ENCODE peak calls at places on chromosomes 4 and X, in four cellular contexts. K is breast epithelium; F is CD8-positive, alpha-beta memory T cell; B is SJSA1. D is an unnamed sample. For H3K4me1, the result is how much of the 10 kb centered on the place peaks cover.

GRCh38 chr4:74376888-74377483 is 12.0 kb downstream of the EREG start:
- DNase-seq in K (no peak), B (peak), F (no peak), D (peak)

GRCh38 chr4:174120446-174121142 is 162.9 kb downstream of the FBXO8 start:
- DNase-seq in B (peak), F (no peak), K (no peak), D (peak)

GRCh38 chr4:127643791-127644190 is 11.0 kb downstream of the INTU start:
- DNase-seq in B (no peak), K (no peak), F (no peak), D (no peak)

GRCh38 chr4:1234811-1235292 is 14.1 kb downstream of the CTBP1 start:
- DNase-seq in F (no peak), K (no peak), B (no peak), D (no peak)

GRCh38 chrX:136048446-136048845 is 63.2 kb downstream of the SLC9A6 start:
- DNase-seq in B (no peak), F (no peak), K (no peak), D (peak)

GRCh38 chrX:53223955-53224859 is 800 bp downstream of the KDM5C start:
- DNase-seq in K (no peak), F (no peak), B (peak), D (peak)

GRCh38 chr4:24688453-24688852 is 104.1 kb upstream of the DHX15 start:
- DNase-seq in K (no peak), B (no peak), F (no peak), D (no peak)

GRCh38 chrX:30613736-30614135 is 36.2 kb upstream of the TASL start:
- DNase-seq in F (no peak), B (no peak), K (no peak), D (peak)

GRCh38 chr4:2781911-2782310 is 11.0 kb upstream of the SH3BP2 start:
- DNase-seq in F (no peak), K (no peak), B (no peak), D (no peak)

GRCh38 chrX:41514179-41514578 is 67.0 kb downstream of the NYX start:
- DNase-seq in F (no peak), K (no peak), B (no peak), D (no peak)

GRCh38 chrX:154761977-154762528 is 611 bp upstream of the DKC1 start:
- DNase-seq in K (no peak), F (no peak), B (no peak), D (no peak)

GRCh38 chr4:102466298-102466697 is 34.9 kb upstream of the NFKB1 start:
- DNase-seq in B (no peak), K (no peak), F (no peak), D (no peak)

GRCh38 chr4:126271266-126271665 is 956.5 kb downstream of the FAT4 start:
- DNase-seq in B (no peak), K (no peak), F (no peak), D (no peak)

GRCh38 chr4:7347981-7348380 is 86.7 kb downstream of the PSAPL1 start:
- DNase-seq in K (no peak), B (no peak), F (no peak), D (no peak)

GRCh38 chr4:67437974-67438713 is 107.2 kb downstream of the CENPC start:
- DNase-seq in F (no peak), B (no peak), K (no peak), D (peak)

GRCh38 chr4:105558277-105558676 is 5.9 kb downstream of the ARHGEF38 start:
- DNase-seq in K (no peak), B (no peak), F (no peak), D (no peak)

GRCh38 chr4:89757154-89757723 is 79.7 kb downstream of the SNCA start:
- DNase-seq in K (no peak), B (no peak), F (no peak), D (no peak)

GRCh38 chr4:41575665-41576064 is 37.7 kb downstream of the LIMCH1 start:
- DNase-seq in B (no peak), K (no peak), F (no peak), D (no peak)

GRCh38 chr4:165799384-165799815 is 73.6 kb upstream of the TLL1 start:
- DNase-seq in B (no peak), F (no peak), K (no peak), D (no peak)

GRCh38 chr4:107131295-107131694 is 95.2 kb upstream of the DKK2 start:
- DNase-seq in F (no peak), B (no peak), K (no peak), D (no peak)

GRCh38 chr4:114225462-114225861 is 246.0 kb upstream of the ARSJ start:
- DNase-seq in F (no peak), K (no peak), B (no peak), D (no peak)

GRCh38 chr4:53015681-53016080 is 153.6 kb downstream of the RASL11B start:
- DNase-seq in F (no peak), K (no peak), B (peak), D (peak)
- H3K4me1 ChIP-seq in F (under half), K (under half), B (under half), D (half or more)

GRCh38 chr4:77073981-77074865 is 1.6 kb downstream of the CCNI start:
- DNase-seq in F (no peak), B (no peak), K (no peak), D (no peak)
- H3K4me1 ChIP-seq in F (half or more), B (under half), K (under half), D (under half)

GRCh38 chr4:98657531-98658286 is 702 bp downstream of the TSPAN5 start:
- DNase-seq in F (no peak), K (no peak), B (peak), D (peak)

GRCh38 chr4:98661356-98662054 is 3.1 kb upstream of the TSPAN5 start:
- DNase-seq in B (no peak), F (no peak), K (no peak), D (no peak)

GRCh38 chr4:98659741-98660507 is 1.5 kb upstream of the TSPAN5 start:
- DNase-seq in B (peak), F (no peak), K (no peak), D (peak)

GRCh38 chr4:98658287-98659105 is at the start of gene TSPAN5:
- DNase-seq in F (peak), K (peak), B (peak), D (peak)

GRCh38 chr4:98659106-98659592 is 738 bp upstream of the TSPAN5 start:
- DNase-seq in B (no peak), F (no peak), K (no peak), D (peak)
- H3K4me1 ChIP-seq in B (under half), F (half or more), K (under half), D (under half)

GRCh38 chr4:88516746-88517145 is 6.8 kb downstream of the PYURF start:
- DNase-seq in B (no peak), K (no peak), F (no peak), D (no peak)

GRCh38 chr4:88514557-88515511 is 8.7 kb downstream of the PYURF start:
- DNase-seq in K (no peak), B (no peak), F (no peak), D (no peak)

DNA sequence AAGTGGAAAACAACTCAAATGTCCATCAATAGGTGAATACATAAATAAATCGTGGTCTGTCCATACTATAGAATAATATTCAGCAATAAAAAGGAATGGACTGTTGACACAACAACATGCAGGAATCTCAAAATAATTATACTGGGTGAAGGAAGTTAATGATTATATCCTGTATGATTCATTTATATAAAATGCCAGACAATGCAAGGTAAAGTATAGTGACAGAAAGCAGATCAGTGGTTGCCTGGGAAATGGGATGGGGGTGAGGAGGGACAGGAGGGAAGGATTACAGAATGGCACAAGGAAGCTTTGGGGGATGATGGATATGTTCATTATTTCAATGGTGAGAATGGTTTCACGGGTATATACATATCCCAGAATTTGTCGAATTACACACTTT is 12.3 kb downstream of the PYURF start:
- DNase-seq in K (no peak), F (no peak), B (no peak), D (no peak)
- H3K4me1 ChIP-seq in K (under half), F (under half), B (under half), D (under half)

GRCh38 chr4:183172881-183173280 is 73.8 kb downstream of the WWC2 start:
- DNase-seq in F (no peak), K (no peak), B (no peak), D (no peak)
- H3K4me1 ChIP-seq in F (under half), K (under half), B (half or more), D (under half)

GRCh38 chr4:94654714-94655113 is 103.0 kb upstream of the BMPR1B start:
- DNase-seq in K (no peak), B (no peak), F (no peak), D (no peak)

GRCh38 chr4:94665500-94666398 is 92.0 kb upstream of the BMPR1B start:
- DNase-seq in K (no peak), F (no peak), B (no peak), D (no peak)

DNA sequence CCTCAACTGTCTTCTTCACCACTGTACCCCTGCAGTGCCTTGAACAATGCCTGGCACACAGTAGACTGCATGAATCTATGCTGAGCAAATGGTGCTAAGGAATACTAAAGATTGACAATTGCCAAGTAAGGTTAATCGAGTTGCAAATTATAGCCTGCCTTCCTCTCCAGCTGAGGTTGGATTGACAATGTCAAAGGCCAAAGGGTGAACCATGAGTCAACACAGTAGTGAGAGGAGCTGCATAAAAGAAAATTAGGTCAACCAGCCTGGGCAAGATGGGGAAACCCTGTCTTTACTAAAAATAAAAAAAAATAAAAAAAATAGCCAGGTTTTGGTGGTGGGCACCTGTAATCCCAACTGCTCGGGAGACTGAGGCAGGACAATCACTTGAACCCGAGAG is 97.1 kb upstream of the BMPR1B start:
- DNase-seq in F (no peak), B (no peak), K (no peak), D (no peak)
- H3K4me1 ChIP-seq in F (under half), B (under half), K (under half), D (under half)

GRCh38 chr4:61915501-61915900 is 715.4 kb downstream of the ADGRL3 start:
- DNase-seq in B (no peak), F (no peak), K (no peak), D (no peak)
- H3K4me1 ChIP-seq in B (under half), F (under half), K (under half), D (under half)

D was measured in cardiac muscle cell.